ENCODE peak calls at places on chromosomes 16 and 17, in four cellular contexts. W is A549, N is Peyer's patch, Q is tibial nerve. O is an unnamed sample.

GRCh38 chr16:12255919-12256665 is 279.6 kb downstream of the SNX29 start:
- DNase-seq in W (no peak), N (no peak), Q (no peak), O (no peak)

GRCh38 chr17:8412089-8412488 is 14.5 kb upstream of the RNF222 start:
- DNase-seq in W (no peak), N (peak; percentile 71), Q (no peak), O (no peak)

GRCh38 chr17:60318830-60319229 is 73.1 kb downstream of the USP32 start:
- DNase-seq in W (no peak), N (no peak), Q (no peak), O (no peak)

GRCh38 chr16:78505544-78506371 is 406.3 kb downstream of the WWOX start:
- DNase-seq in W (no peak), N (peak; percentile 60), Q (peak; percentile 35), O (peak; percentile 35)

GRCh38 chr17:67845374-67845773 is 20.1 kb downstream of the BPTF start:
- DNase-seq in W (no peak), N (no peak), Q (no peak), O (no peak)

GRCh38 chr16:64153718-64154117 is 968.1 kb downstream of the CDH11 start:
- DNase-seq in W (no peak), N (no peak), Q (no peak), O (no peak)

GRCh38 chr16:49459953-49460735 is 86.5 kb downstream of the C16orf78 start:
- DNase-seq in W (no peak), N (peak; percentile 15), Q (no peak), O (no peak)

GRCh38 chr16:89949121-89949742 is 677 bp downstream of the DEF8 start:
- DNase-seq in W (no peak), N (no peak), Q (no peak), O (no peak)

GRCh38 chr16:17828012-17828411 is 357.3 kb upstream of the XYLT1 start:
- DNase-seq in W (no peak), N (no peak), Q (no peak), O (no peak)

GRCh38 chr17:29131814-29132682 is 48.1 kb downstream of the MYO18A start:
- DNase-seq in W (no peak), N (no peak), Q (no peak), O (no peak)

GRCh38 chr16:11155284-11155806 is 100.7 kb downstream of the SOCS1 start:
- DNase-seq in W (no peak), N (no peak), Q (no peak), O (no peak)

GRCh38 chr17:882827-883585 is 96.6 kb downstream of the NXN start:
- DNase-seq in W (no peak), N (peak; percentile 52), Q (peak; percentile 56), O (peak; percentile 92)

GRCh38 chr17:19494961-19495806 is 38.5 kb upstream of the SLC47A1 start:
- DNase-seq in W (no peak), N (no peak), Q (no peak), O (no peak)

GRCh38 chr17:27569884-27570577 is 61.0 kb upstream of the LGALS9 start:
- DNase-seq in W (no peak), N (peak; percentile 63), Q (no peak), O (no peak)

GRCh38 chr17:28551421-28552186 is 820 bp downstream of the UNC119 start:
- DNase-seq in W (no peak), N (no peak), Q (no peak), O (no peak)

GRCh38 chr16:23082161-23082788 is 67.0 kb downstream of the USP31 start:
- DNase-seq in W (no peak), N (no peak), Q (no peak), O (no peak)

GRCh38 chr16:51159296-51159695 is 8.2 kb upstream of the SALL1 start:
- DNase-seq in W (no peak), N (no peak), Q (no peak), O (no peak)

GRCh38 chr17:65857713-65858112 is 296.3 kb upstream of the AXIN2 start:
- DNase-seq in W (no peak), N (no peak), Q (no peak), O (no peak)

GRCh38 chr17:82957469-82957795 is 117.6 kb upstream of the ZNF750 start:
- DNase-seq in W (no peak), N (peak; percentile 37), Q (no peak), O (no peak)

GRCh38 chr16:81745704-81746558 is 33.2 kb upstream of the PLCG2 start:
- DNase-seq in W (peak; percentile 78), N (peak; percentile 89), Q (no peak), O (peak; percentile 27)

GRCh38 chr16:1466054-1466453 is 8.8 kb downstream of the CLCN7 start:
- DNase-seq in W (no peak), N (no peak), Q (no peak), O (no peak)

GRCh38 chr17:17387017-17387416 is 83.8 kb downstream of the NT5M start:
- DNase-seq in W (no peak), N (peak; percentile 67), Q (no peak), O (no peak)

GRCh38 chr17:19335951-19336631 is 26.4 kb downstream of the B9D1 start:
- DNase-seq in W (no peak), N (peak; percentile 43), Q (no peak), O (no peak)

GRCh38 chr17:2194778-2195417 is 108.7 kb downstream of the SMG6 start:
- DNase-seq in W (no peak), N (no peak), Q (no peak), O (no peak)

GRCh38 chr17:46809110-46809571 is 9.4 kb downstream of the WNT3 start:
- DNase-seq in W (no peak), N (no peak), Q (no peak), O (no peak)

GRCh38 chr16:50467943-50468748 is 80.0 kb upstream of the NKD1 start:
- DNase-seq in W (no peak), N (peak; percentile 44), Q (no peak), O (no peak)

GRCh38 chr17:59753522-59754467 is 46.3 kb downstream of the VMP1 start:
- DNase-seq in W (peak; percentile 81), N (no peak), Q (no peak), O (peak; percentile 13)

DNA sequence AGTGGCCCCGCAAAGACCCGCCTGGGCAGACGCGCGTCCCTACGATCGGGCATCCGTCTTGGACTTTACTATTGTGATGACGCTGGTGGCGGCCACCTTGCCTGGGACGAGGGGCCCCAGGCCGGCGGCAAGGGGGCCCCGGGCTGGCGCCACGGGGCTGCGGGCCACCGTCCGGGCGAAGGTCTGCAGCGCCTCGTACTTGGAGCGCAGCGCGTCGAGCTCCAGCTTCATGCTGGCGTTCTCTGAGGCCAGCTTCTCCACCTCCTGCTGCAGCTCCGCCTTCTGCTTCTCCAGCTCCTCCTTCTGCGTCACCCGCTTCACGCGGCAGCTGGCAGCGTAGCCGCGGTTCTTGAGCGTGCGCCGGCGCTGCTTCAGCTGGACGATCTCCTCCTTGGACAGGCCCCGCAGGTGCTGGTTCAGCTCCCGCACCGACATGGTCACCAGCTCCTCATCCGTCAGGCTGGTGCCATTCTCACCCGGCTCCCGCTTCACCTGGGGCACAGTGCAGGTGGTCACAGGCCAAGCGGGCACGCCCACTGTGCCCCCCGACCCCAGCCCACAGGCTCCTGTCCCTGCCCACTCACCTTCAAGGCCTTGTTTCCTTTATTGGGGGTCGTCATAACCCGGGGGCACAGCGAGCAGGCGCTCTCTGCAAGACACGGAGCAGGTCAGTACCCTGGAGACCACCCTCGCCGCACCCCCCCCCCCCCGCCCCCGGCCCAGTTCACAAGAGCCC is 4.8 kb upstream of the SIRT7 start:
- DNase-seq in W (no peak), N (no peak), Q (no peak), O (peak; percentile 51)
- H3K27ac ChIP-seq in W (peak overlapping the region; percentile 98), N (peak overlapping the region; percentile 100), Q (peak overlapping the region; percentile 39), O (peak overlapping the region; percentile 95)

GRCh38 chr17:50412188-50412732 is 13.8 kb upstream of the ACSF2 start:
- DNase-seq in W (no peak), N (no peak), Q (no peak), O (no peak)

GRCh38 chr17:50420419-50421112 is 5.5 kb upstream of the ACSF2 start:
- DNase-seq in W (no peak), N (no peak), Q (no peak), O (no peak)

DNA sequence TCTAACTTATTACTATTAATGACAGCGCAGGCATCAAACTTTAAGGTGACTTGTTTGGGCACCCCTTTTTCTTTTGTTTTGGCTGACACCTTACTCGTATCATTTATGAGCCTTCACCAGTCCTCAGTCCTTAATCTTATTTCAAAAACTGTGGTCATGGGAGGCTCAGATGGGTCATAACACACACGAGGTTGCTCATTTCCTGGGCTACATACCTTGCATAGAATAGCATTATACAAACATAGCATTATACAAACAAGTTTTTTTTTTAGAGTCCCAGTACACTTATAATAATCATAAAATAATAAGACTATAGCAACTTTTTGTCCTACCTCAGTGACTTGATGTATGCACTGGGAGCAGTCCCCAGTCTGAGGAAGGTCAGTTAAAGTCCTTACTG is 11.2 kb upstream of the ACSF2 start:
- DNase-seq in W (no peak), N (no peak), Q (no peak), O (no peak)
- H3K4me1 ChIP-seq in W (no peaks in the 10 kb centered on the region), N (no peaks in the 10 kb centered on the region), Q (no peaks in the 10 kb centered on the region), O (no peaks in the 10 kb centered on the region)

GRCh38 chr16:57589374-57589773 is 39.1 kb upstream of the ADGRG1 start:
- DNase-seq in W (no peak), N (peak; percentile 66), Q (no peak), O (no peak)
- TF ChIP-seq POLR2A in W (no peak), N (no peak), Q (no peak), O (no peak)

DNA sequence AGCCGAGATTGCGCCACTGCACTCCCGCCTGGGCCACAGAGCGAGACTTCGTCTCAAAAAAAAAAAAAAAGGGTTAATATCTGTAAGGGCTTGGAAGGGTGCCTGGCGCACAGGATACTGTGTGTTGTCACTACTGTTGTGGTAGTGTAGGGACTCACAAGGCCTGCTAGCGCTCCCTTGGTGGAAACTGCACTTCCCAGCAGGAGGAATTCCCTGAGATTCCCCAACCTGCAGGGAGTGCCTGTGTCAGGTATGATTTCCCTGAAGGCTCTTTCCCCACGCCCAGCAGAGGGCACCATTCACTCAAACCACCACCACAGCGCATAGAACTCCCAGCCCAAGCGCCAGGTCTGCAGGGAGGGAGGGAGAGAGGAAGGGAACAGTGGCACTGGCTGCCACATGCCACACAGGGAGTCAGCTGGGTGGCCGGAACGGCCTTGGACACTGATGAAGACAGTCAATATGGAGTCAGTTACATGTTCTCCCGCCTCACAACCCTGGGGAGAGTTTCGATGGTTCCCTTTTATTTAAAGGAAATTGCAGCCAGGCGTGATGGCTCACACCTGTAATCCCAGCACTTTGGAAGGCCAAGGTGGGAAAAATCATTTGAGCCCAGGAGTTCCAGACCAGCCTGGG is 32.7 kb upstream of the CDH1 start:
- DNase-seq in W (peak; percentile 82), N (peak; percentile 92), Q (peak; percentile 39), O (peak; percentile 17)
- H3K27ac ChIP-seq in W (peak overlapping the region; percentile 46), N (no peak overlapping the region), Q (no peak overlapping the region), O (no peak overlapping the region)

GRCh38 chr17:39167492-39167891 is 1.5 kb upstream of the ARL5C start:
- DNase-seq in W (no peak), N (no peak), Q (no peak), O (no peak)
- H3K4me1 ChIP-seq in W (peaks cover 6% of the 10 kb centered on the region), N (peaks cover 10% of the 10 kb centered on the region), Q (peaks cover 15% of the 10 kb centered on the region), O (peaks cover 8% of the 10 kb centered on the region)

DNA sequence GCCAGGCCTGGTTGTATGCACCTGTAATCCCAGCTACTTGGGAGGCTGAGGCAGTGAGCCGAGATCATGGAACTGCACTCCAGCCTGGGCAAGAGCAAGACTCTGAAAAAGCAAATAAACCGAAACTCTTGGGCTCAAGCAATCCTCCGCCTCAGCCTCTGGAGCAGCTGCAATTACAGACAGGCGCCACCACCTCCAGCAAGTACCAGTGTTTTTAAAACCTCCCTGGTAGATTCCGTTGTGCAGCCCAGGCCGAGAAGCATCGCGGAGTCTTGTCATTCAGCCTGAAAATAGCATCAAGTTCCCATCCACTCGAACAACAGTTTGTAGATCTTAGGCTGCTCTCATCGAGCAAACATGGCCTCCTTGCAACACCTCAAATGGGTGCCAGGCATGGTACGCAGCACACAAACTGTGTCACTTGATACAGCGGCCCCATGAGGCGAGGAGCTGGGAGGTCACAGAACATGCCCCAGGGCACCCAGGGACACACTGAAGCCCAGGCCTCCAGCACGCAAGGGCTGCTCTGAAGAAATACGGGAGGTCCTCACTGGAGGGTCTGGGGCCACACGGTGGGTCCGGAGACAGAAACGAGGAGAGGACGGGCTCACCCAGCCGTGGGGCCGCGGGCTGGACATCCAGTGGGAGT is 18.1 kb downstream of the TMC6 start:
- DNase-seq in W (no peak), N (no peak), Q (no peak), O (peak; percentile 73)
- TF ChIP-seq POLR2A in W (no peak), N (no peak), Q (no peak), O (no peak)

O was measured in gastrocnemius medialis.